ENCODE peak calls at places on chromosomes 3 and 15, in ten cellular contexts. M is T-helper 2 cell, K is omental fat pad, H is AML-193, L is nephron progenitor cell, F is T follicular helper cell, V is cardiac fibroblast, D is RCC 7860, B is cardiac muscle cell, I is left kidney. A is an unnamed sample.

GRCh38 chr15:41160639-41161315 is 44.7 kb upstream of the INO80 start:
- DNase-seq in B (peak; percentile 21), I (no peak), K (no peak), F (no peak), D (no peak), V (peak; percentile 15), L (no peak), M (no peak), H (no peak), A (no peak)

GRCh38 chr3:157606392-157607197 is 103.4 kb upstream of the VEPH1 start:
- DNase-seq in L (peak; percentile 82), B (peak; percentile 84), M (peak; percentile 26), K (peak; percentile 34), V (peak; percentile 77), I (peak; percentile 80), H (peak; percentile 61), D (peak; percentile 58), F (peak; percentile 36), A (peak; percentile 51)

GRCh38 chr3:129031476-129032215 is 28.9 kb upstream of the GP9 start:
- DNase-seq in L (no peak), I (no peak), K (no peak), D (no peak), F (no peak), H (no peak), M (no peak), V (no peak), B (no peak), A (no peak)

GRCh38 chr3:8657804-8658311 is 13.3 kb upstream of the SSUH2 start:
- DNase-seq in F (no peak), V (no peak), L (no peak), B (peak; percentile 22), K (no peak), I (no peak), H (no peak), D (no peak), M (no peak), A (no peak)

GRCh38 chr3:123104550-123104949 is 37.7 kb downstream of the PDIA5 start:
- DNase-seq in I (no peak), D (peak; percentile 55), B (peak; percentile 77), M (no peak), V (peak; percentile 62), K (no peak), H (no peak), F (no peak), L (no peak), A (no peak)

GRCh38 chr3:5140230-5140621 is 18.1 kb downstream of the ARL8B start:
- DNase-seq in L (no peak), K (no peak), M (no peak), H (no peak), D (no peak), I (no peak), F (no peak), B (no peak), V (no peak), A (no peak)

GRCh38 chr3:195761503-195762248 is 40.9 kb downstream of the MUC20 start:
- DNase-seq in L (no peak), K (no peak), D (no peak), H (no peak), F (no peak), I (peak; percentile 65), B (no peak), V (no peak), M (no peak), A (no peak)

GRCh38 chr3:191380001-191380400 is 49.7 kb upstream of the UTS2B start:
- DNase-seq in L (no peak), M (no peak), K (no peak), V (peak; percentile 65), F (no peak), H (no peak), D (no peak), B (peak; percentile 57), I (no peak), A (no peak)

GRCh38 chr15:88646951-88647350 is 8.1 kb downstream of the ISG20 start:
- DNase-seq in M (no peak), H (no peak), D (no peak), B (no peak), F (no peak), L (no peak), I (no peak), V (no peak), K (no peak), A (no peak)

GRCh38 chr15:69080203-69080957 is 65.9 kb downstream of the NOX5 start:
- DNase-seq in M (no peak), F (no peak), D (no peak), K (no peak), V (peak; percentile 63), I (peak; percentile 83), L (no peak), B (peak; percentile 67), H (no peak), A (no peak)

GRCh38 chr3:154718716-154719115 is 288.7 kb upstream of the GPR149 start:
- DNase-seq in K (no peak), I (no peak), D (no peak), F (no peak), M (no peak), B (no peak), H (peak; percentile 89), L (no peak), V (no peak), A (no peak)

GRCh38 chr3:160225181-160226025 is at the start of gene C3orf80:
- DNase-seq in L (peak; percentile 79), H (peak; percentile 50), K (no peak), B (peak; percentile 48), M (peak; percentile 31), F (peak; percentile 10), V (peak; percentile 33), D (peak; percentile 29), I (peak; percentile 88), A (peak; percentile 60)

GRCh38 chr15:98881526-98882517 is 125.8 kb downstream of the PGPEP1L start:
- DNase-seq in M (no peak), V (peak; percentile 84), H (peak; percentile 79), D (peak; percentile 53), F (no peak), B (peak; percentile 68), I (peak; percentile 72), L (no peak), K (no peak), A (no peak)

GRCh38 chr3:82001276-82001953 is 240.0 kb upstream of the GBE1 start:
- DNase-seq in B (no peak), F (no peak), V (no peak), H (peak; percentile 6), D (no peak), M (no peak), K (no peak), L (no peak), I (no peak), A (no peak)

GRCh38 chr3:65401359-65401810 is 637.3 kb downstream of the MAGI1 start:
- DNase-seq in F (no peak), L (no peak), I (peak; percentile 56), B (no peak), M (no peak), K (no peak), V (no peak), H (no peak), D (no peak), A (no peak)

GRCh38 chr3:173977747-173978146 is 580.2 kb downstream of the NLGN1 start:
- DNase-seq in I (no peak), V (no peak), F (no peak), H (no peak), D (peak; percentile 69), M (no peak), L (no peak), B (no peak), K (no peak), A (no peak)

GRCh38 chr15:75172168-75172841 is 29.4 kb upstream of the C15orf39 start:
- DNase-seq in B (no peak), F (no peak), D (no peak), L (no peak), M (no peak), V (no peak), K (no peak), H (no peak), I (no peak), A (no peak)

GRCh38 chr15:64807051-64807749 is 18.2 kb downstream of the PIF1 start:
- DNase-seq in B (no peak), H (no peak), L (no peak), F (no peak), M (no peak), K (no peak), I (peak; percentile 76), V (no peak), D (no peak), A (no peak)

GRCh38 chr15:42502472-42502871 is 7.0 kb downstream of the SNAP23 start:
- DNase-seq in B (peak; percentile 21), I (no peak), M (no peak), H (no peak), K (no peak), F (no peak), V (peak; percentile 11), L (no peak), D (no peak), A (no peak)

GRCh38 chr3:108918866-108919265 is 34.8 kb downstream of the GUCA1C start:
- DNase-seq in M (no peak), F (no peak), L (no peak), H (no peak), I (no peak), B (no peak), V (no peak), D (no peak), K (no peak), A (no peak)

GRCh38 chr3:48209438-48209837 is 13.9 kb upstream of the CAMP start:
- DNase-seq in I (no peak), L (no peak), B (no peak), D (no peak), V (no peak), F (no peak), M (no peak), H (no peak), K (no peak), A (no peak)

GRCh38 chr15:59294961-59295741 is 77.5 kb downstream of the MYO1E start:
- DNase-seq in K (no peak), F (no peak), M (no peak), I (peak; percentile 55), B (peak; percentile 82), L (no peak), H (no peak), V (peak; percentile 77), D (peak; percentile 97), A (no peak)

GRCh38 chr15:89801471-89802205 is 13.0 kb downstream of the ANPEP start:
- DNase-seq in I (no peak), D (no peak), M (no peak), H (no peak), K (no peak), F (no peak), L (no peak), V (no peak), B (no peak), A (no peak)

GRCh38 chr3:66149269-66149668 is 71.5 kb upstream of the SLC25A26 start:
- DNase-seq in B (no peak), D (no peak), K (no peak), F (no peak), H (no peak), M (no peak), L (no peak), I (no peak), V (no peak), A (no peak)

GRCh38 chr3:50352762-50353161 is 2.1 kb downstream of the CYB561D2 start:
- DNase-seq in H (peak; percentile 65), I (no peak), M (no peak), D (peak; percentile 65), F (no peak), V (no peak), K (no peak), L (no peak), B (no peak), A (no peak)

A was measured in hippocampal formation.